ENCODE peak calls at places on chromosome 7, in nine cellular contexts. M is astrocyte of the cerebellum; O is NCI-H1930; T is CD8-positive, alpha-beta memory T cell; G is fibroblast of pulmonary artery; A is breast epithelium; N is upper lobe of right lung; P is NCI-H774; E is activated CD4-positive, alpha-beta T cell treated with anti-CD3 and anti-CD28 coated beads, Interleukin-2, amount 50 U/mL, for 1 hour. I is an unnamed sample.

GRCh38 chr7:64744680-64745079 is 49.5 kb upstream of the ZNF138 start:
- DNase-seq in M (no peak), O (no peak), T (no peak), G (no peak), A (no peak), N (no peak), P (no peak), E (no peak), I (no peak)

GRCh38 chr7:24877790-24878311 is 102.1 kb downstream of the OSBPL3 start:
- DNase-seq in M (peak; percentile 44), O (no peak), T (no peak), G (no peak), A (no peak), N (no peak), P (no peak), E (no peak), I (no peak)

GRCh38 chr7:80224416-80224815 is 89.8 kb downstream of the GNAI1 start:
- DNase-seq in M (no peak), O (no peak), T (no peak), G (no peak), A (no peak), N (no peak), P (no peak), E (no peak), I (no peak)

GRCh38 chr7:100897111-100897608 is 1.5 kb upstream of the ACHE start:
- DNase-seq in M (no peak), O (peak; percentile 44), T (peak; percentile 43), G (no peak), A (no peak), N (peak; percentile 79), P (no peak), E (peak; percentile 57), I (no peak)

GRCh38 chr7:45687721-45688120 is 113.6 kb downstream of the ADCY1 start:
- DNase-seq in M (no peak), O (no peak), T (no peak), G (no peak), A (no peak), N (peak; percentile 52), P (no peak), E (no peak), I (no peak)

GRCh38 chr7:157271315-157271990 is 65.4 kb upstream of the DNAJB6 start:
- DNase-seq in M (no peak), O (no peak), T (no peak), G (peak; percentile 32), A (no peak), N (peak; percentile 56), P (no peak), E (no peak), I (no peak)

GRCh38 chr7:104793066-104793465 is 220.9 kb upstream of the KMT2E start:
- DNase-seq in M (no peak), O (no peak), T (no peak), G (peak; percentile 13), A (no peak), N (no peak), P (no peak), E (no peak), I (no peak)

GRCh38 chr7:4144171-4144701 is 537.9 kb upstream of the FOXK1 start:
- DNase-seq in M (no peak), O (no peak), T (no peak), G (no peak), A (no peak), N (no peak), P (no peak), E (no peak), I (no peak)

GRCh38 chr7:80552304-80552703 is 40.4 kb upstream of the GNAT3 start:
- DNase-seq in M (no peak), O (no peak), T (no peak), G (peak; percentile 10), A (no peak), N (no peak), P (no peak), E (no peak), I (no peak)

GRCh38 chr7:105268056-105268455 is 120.7 kb downstream of the SRPK2 start:
- DNase-seq in M (peak; percentile 22), O (no peak), T (no peak), G (peak; percentile 66), A (no peak), N (no peak), P (no peak), E (no peak), I (no peak)

GRCh38 chr7:150406565-150407421 is 27.7 kb downstream of the ZNF775 start:
- DNase-seq in M (no peak), O (no peak), T (peak; percentile 53), G (no peak), A (no peak), N (peak; percentile 51), P (no peak), E (peak; percentile 19), I (no peak)

GRCh38 chr7:80014507-80014906 is 120.1 kb upstream of the GNAI1 start:
- DNase-seq in M (peak; percentile 57), O (no peak), T (no peak), G (peak; percentile 57), A (no peak), N (no peak), P (no peak), E (no peak), I (peak; percentile 16)

GRCh38 chr7:69632280-69632679 is 34.0 kb downstream of the AUTS2 start:
- DNase-seq in M (no peak), O (no peak), T (no peak), G (no peak), A (no peak), N (no peak), P (no peak), E (no peak), I (no peak)

GRCh38 chr7:13151982-13152381 is 464.5 kb downstream of the ARL4A start:
- DNase-seq in M (no peak), O (no peak), T (no peak), G (no peak), A (no peak), N (no peak), P (no peak), E (no peak), I (no peak)

GRCh38 chr7:6012355-6013104 is 3.5 kb downstream of the AIMP2 start:
- DNase-seq in M (no peak), O (no peak), T (no peak), G (no peak), A (no peak), N (peak; percentile 68), P (no peak), E (no peak), I (no peak)

GRCh38 chr7:18529213-18529612 is 33.7 kb downstream of the HDAC9 start:
- DNase-seq in M (no peak), O (no peak), T (no peak), G (no peak), A (no peak), N (no peak), P (no peak), E (no peak), I (no peak)

GRCh38 chr7:49255061-49255460 is 330.7 kb downstream of the CDC14C start:
- DNase-seq in M (no peak), O (no peak), T (no peak), G (no peak), A (no peak), N (no peak), P (no peak), E (no peak), I (no peak)

GRCh38 chr7:37247881-37248280 is 200.8 kb downstream of the ELMO1 start:
- DNase-seq in M (peak; percentile 13), O (no peak), T (no peak), G (peak; percentile 54), A (no peak), N (no peak), P (no peak), E (no peak), I (no peak)

GRCh38 chr7:23438171-23438570 is 32.1 kb downstream of the IGF2BP3 start:
- DNase-seq in M (no peak), O (no peak), T (no peak), G (no peak), A (no peak), N (no peak), P (no peak), E (no peak), I (no peak)

GRCh38 chr7:114182837-114183236 is 231.8 kb upstream of the FOXP2 start:
- DNase-seq in M (no peak), O (no peak), T (no peak), G (no peak), A (no peak), N (no peak), P (no peak), E (no peak), I (no peak)

GRCh38 chr7:34488766-34489165 is 169.3 kb upstream of the NPSR1 start:
- DNase-seq in M (no peak), O (no peak), T (no peak), G (no peak), A (no peak), N (no peak), P (no peak), E (no peak), I (no peak)

GRCh38 chr7:3481435-3481834 is 180.4 kb downstream of the SDK1 start:
- DNase-seq in M (no peak), O (no peak), T (no peak), G (no peak), A (no peak), N (no peak), P (no peak), E (no peak), I (no peak)

I was measured in brain pericyte.